ENCODE peak calls at places on chromosomes 4 and X, in four cellular contexts. G, Q, W and O are unnamed samples.

GRCh38 chrX:10598540-10598939 is 21.8 kb downstream of the MID1 start:
- DNase-seq in G (no peak), Q (no peak), W (no peak), O (no peak)

GRCh38 chr4:53152467-53152866 is 213.4 kb downstream of the SCFD2 start:
- DNase-seq in G (no peak), Q (no peak), W (no peak), O (no peak)

GRCh38 chr4:2250003-2250763 is 8.3 kb upstream of the HAUS3 start:
- DNase-seq in G (no peak), Q (no peak), W (no peak), O (no peak)

GRCh38 chr4:186105721-186106335 is 1.3 kb downstream of the FAM149A start:
- DNase-seq in G (no peak), Q (no peak), W (no peak), O (no peak)

GRCh38 chr4:67035501-67035900 is 509.8 kb downstream of the CENPC start:
- DNase-seq in G (no peak), Q (no peak), W (no peak), O (no peak)

GRCh38 chr4:39706829-39707511 is 9.0 kb downstream of the UBE2K start:
- DNase-seq in G (no peak), Q (no peak), W (no peak), O (no peak)

GRCh38 chr4:57119054-57119651 is 9.0 kb upstream of the IGFBP7 start:
- DNase-seq in G (peak; percentile 57), Q (peak; percentile 87), W (no peak), O (no peak)

GRCh38 chrX:13669246-13669689 is 16.3 kb downstream of the TCEANC start:
- DNase-seq in G (no peak), Q (peak; percentile 73), W (no peak), O (peak; percentile 66)

GRCh38 chr4:185623444-185624247 is 88.3 kb upstream of the PDLIM3 start:
- DNase-seq in G (no peak), Q (no peak), W (no peak), O (no peak)

GRCh38 chrX:78321809-78322208 is 5.6 kb downstream of the CYSLTR1 start:
- DNase-seq in G (no peak), Q (no peak), W (no peak), O (peak; percentile 25)

GRCh38 chr4:4655901-4656300 is 114.1 kb upstream of the STX18 start:
- DNase-seq in G (no peak), Q (no peak), W (no peak), O (no peak)

GRCh38 chr4:1031956-1032795 is 20.8 kb downstream of the FGFRL1 start:
- DNase-seq in G (no peak), Q (no peak), W (no peak), O (no peak)

GRCh38 chr4:63841266-63841665 is 568.0 kb downstream of the TECRL start:
- DNase-seq in G (no peak), Q (no peak), W (no peak), O (no peak)

GRCh38 chr4:26204249-26204825 is 116.5 kb upstream of the RBPJ start:
- DNase-seq in G (no peak), Q (no peak), W (no peak), O (no peak)

GRCh38 chrX:46670316-46670715 is 88.6 kb downstream of the SLC9A7 start:
- DNase-seq in G (no peak), Q (no peak), W (no peak), O (no peak)

GRCh38 chr4:113504422-113504821 is 257.1 kb downstream of the CAMK2D start:
- DNase-seq in G (no peak), Q (no peak), W (no peak), O (no peak)

GRCh38 chr4:39928538-39928937 is 49.2 kb downstream of the PDS5A start:
- DNase-seq in G (no peak), Q (no peak), W (no peak), O (no peak)

GRCh38 chr4:7186081-7186480 is 6.3 kb upstream of the SORCS2 start:
- DNase-seq in G (no peak), Q (no peak), W (no peak), O (no peak)

GRCh38 chr4:25160714-25161598 is 707 bp upstream of the SEPSECS start:
- DNase-seq in G (no peak), Q (peak; percentile 12), W (no peak), O (no peak)

GRCh38 chr4:162939086-162939485 is 227.6 kb downstream of the NAF1 start:
- DNase-seq in G (no peak), Q (no peak), W (no peak), O (no peak)

GRCh38 chr4:23932186-23932585 is 42.3 kb upstream of the PPARGC1A start:
- DNase-seq in G (no peak), Q (no peak), W (no peak), O (no peak)

GRCh38 chr4:100100985-100101384 is 89.3 kb downstream of the DDIT4L start:
- DNase-seq in G (no peak), Q (no peak), W (no peak), O (no peak)

GRCh38 chr4:1991596-1992434 is 17.0 kb downstream of the NELFA start:
- DNase-seq in G (no peak), Q (no peak), W (no peak), O (no peak)

GRCh38 chr4:28686618-28687017 is 1826.0 kb downstream of the STIM2 start:
- DNase-seq in G (peak; percentile 9), Q (peak; percentile 3), W (no peak), O (no peak)

GRCh38 chr4:85617202-85617601 is 142.3 kb downstream of the ARHGAP24 start:
- DNase-seq in G (no peak), Q (no peak), W (no peak), O (no peak)

GRCh38 chrX:83169683-83170082 is 338.4 kb upstream of the POU3F4 start:
- DNase-seq in G (no peak), Q (no peak), W (no peak), O (no peak)